ENCODE peak calls at places on chromosomes 11 and 22, in seven cellular contexts. L is suprapubic skin, G is GM12878, S is ovary, X is stomach, B is tibial nerve, V is transverse colon. Z is an unnamed sample. For H3K36me3, the result is how much of the 10 kb centered on the place peaks cover.

GRCh38 chr11:315516-315994 is 1.7 kb downstream of the IFITM1 start:
- DNase-seq in V (no peak), S (no peak), G (no peak), X (no peak), B (no peak), L (no peak), Z (no peak)

GRCh38 chr22:20430641-20431519 is 6.7 kb downstream of the SCARF2 start:
- DNase-seq in L (peak), X (peak), S (peak), B (no peak), G (no peak), V (peak), Z (no peak)

GRCh38 chr22:34760276-34761008 is 305.5 kb upstream of the ISX start:
- DNase-seq in L (no peak), B (no peak), G (no peak), X (no peak), S (no peak), V (no peak), Z (no peak)

GRCh38 chr11:116984589-116984988 is 113.6 kb downstream of the SIK3 start:
- DNase-seq in X (no peak), G (no peak), B (peak), V (no peak), S (no peak), L (no peak), Z (no peak)

GRCh38 chr11:78576549-78577097 is 2.0 kb upstream of the NARS2 start:
- DNase-seq in V (no peak), B (no peak), X (no peak), G (no peak), S (no peak), L (no peak), Z (no peak)

GRCh38 chr11:133285359-133285758 is 246.9 kb downstream of the OPCML start:
- DNase-seq in B (no peak), X (no peak), V (no peak), L (no peak), G (no peak), S (no peak), Z (no peak)

GRCh38 chr11:123006860-123007542 is 25.4 kb upstream of the BSX start:
- DNase-seq in L (no peak), V (no peak), B (no peak), G (no peak), S (no peak), X (no peak), Z (no peak)

GRCh38 chr22:24977370-24978230 is 25.1 kb downstream of the KIAA1671 start:
- DNase-seq in B (peak), S (peak), V (peak), G (no peak), L (no peak), X (no peak), Z (no peak)

GRCh38 chr11:19919050-19919561 is 206.5 kb downstream of the NAV2 start:
- DNase-seq in S (no peak), X (peak), G (no peak), B (no peak), V (peak), L (no peak), Z (no peak)

GRCh38 chr22:45235101-45235777 is 5.5 kb downstream of the KIAA0930 start:
- DNase-seq in B (no peak), G (peak), X (peak), L (no peak), S (no peak), V (peak), Z (no peak)

GRCh38 chr11:69700278-69701140 is 3.3 kb downstream of the FGF19 start:
- DNase-seq in B (peak), L (no peak), V (no peak), X (peak), S (no peak), G (no peak), Z (no peak)

GRCh38 chr11:78097666-78098385 is 18.2 kb upstream of the NDUFC2 start:
- DNase-seq in L (no peak), S (no peak), G (no peak), B (no peak), X (no peak), V (no peak), Z (no peak)

GRCh38 chr11:40434941-40435340 is 1024.5 kb downstream of the LRRC4C start:
- DNase-seq in X (no peak), L (no peak), V (no peak), S (no peak), B (no peak), G (no peak), Z (no peak)

GRCh38 chr11:76314741-76315090 is 66.2 kb downstream of the THAP12 start:
- DNase-seq in L (no peak), B (no peak), X (no peak), V (no peak), G (no peak), S (no peak), Z (no peak)

GRCh38 chr22:39703890-39704658 is 133.5 kb downstream of the CACNA1I start:
- DNase-seq in V (peak), G (no peak), L (no peak), X (no peak), B (no peak), S (no peak), Z (no peak)

GRCh38 chr11:12516387-12517110 is 139.2 kb downstream of the PARVA start:
- DNase-seq in X (no peak), B (no peak), L (no peak), S (no peak), V (no peak), G (no peak), Z (no peak)

GRCh38 chr22:43402128-43402527 is 9.7 kb upstream of the MPPED1 start:
- DNase-seq in L (no peak), G (no peak), X (no peak), V (no peak), B (no peak), S (no peak), Z (no peak)

GRCh38 chr22:38033522-38034277 is 23.5 kb upstream of the PICK1 start:
- DNase-seq in V (no peak), S (no peak), L (no peak), B (no peak), G (no peak), X (no peak), Z (no peak)

GRCh38 chr11:37511425-37511933 is 913.4 kb upstream of the RAG2 start:
- DNase-seq in S (no peak), B (no peak), G (no peak), L (no peak), X (no peak), V (no peak), Z (no peak)

GRCh38 chr11:65501530-65502273 is 2.9 kb downstream of the MALAT1 start:
- DNase-seq in L (no peak), X (no peak), G (no peak), V (no peak), B (no peak), S (peak), Z (no peak)

GRCh38 chr11:119206512-119207299 is 567 bp downstream of the CBL start:
- DNase-seq in B (peak), G (no peak), S (peak), X (no peak), L (peak), V (peak), Z (no peak)

GRCh38 chr11:84800755-84801346 is 826.3 kb downstream of the DLG2 start:
- DNase-seq in S (no peak), B (no peak), G (no peak), L (no peak), X (no peak), V (no peak), Z (no peak)

GRCh38 chr11:26199341-26199740 is 132.6 kb upstream of the ANO3 start:
- DNase-seq in V (no peak), L (no peak), S (no peak), G (no peak), B (no peak), X (no peak), Z (no peak)

GRCh38 chr11:97398246-97398645 is 1008.4 kb downstream of the JRKL start:
- DNase-seq in S (no peak), V (no peak), G (no peak), X (no peak), B (no peak), L (no peak), Z (no peak)

GRCh38 chr11:72136677-72137255 is 1.2 kb downstream of the FOLR3 start:
- DNase-seq in B (no peak), L (no peak), X (no peak), G (no peak), S (no peak), V (peak), Z (no peak)

GRCh38 chr22:26592368-26593015 is 2.6 kb upstream of the TPST2 start:
- DNase-seq in G (peak), X (peak), B (no peak), V (peak), L (no peak), S (no peak), Z (no peak)

GRCh38 chr11:130145975-130146776 is 13.4 kb upstream of the ST14 start:
- DNase-seq in V (peak), S (no peak), L (no peak), X (peak), G (no peak), B (no peak), Z (no peak)

GRCh38 chr11:10526974-10527918 is 13.7 kb downstream of the RNF141 start:
- DNase-seq in S (no peak), G (peak), V (no peak), B (no peak), L (no peak), X (no peak), Z (no peak)

GRCh38 chr11:94793822-94794221 is 25.7 kb downstream of the AMOTL1 start:
- DNase-seq in B (no peak), L (no peak), V (no peak), X (no peak), S (no peak), G (no peak), Z (no peak)

GRCh38 chr11:102293873-102294601 is 23.2 kb upstream of the BIRC3 start:
- DNase-seq in L (no peak), G (no peak), V (no peak), X (no peak), B (no peak), S (no peak), Z (no peak)

GRCh38 chr11:33721291-33721840 is 14.9 kb downstream of the CD59 start:
- DNase-seq in L (no peak), S (no peak), V (no peak), B (no peak), X (no peak), G (no peak), Z (no peak)
- H3K36me3 ChIP-seq in L (half or more), S (under half), V (under half), B (under half), X (half or more), G (under half), Z (under half)

DNA sequence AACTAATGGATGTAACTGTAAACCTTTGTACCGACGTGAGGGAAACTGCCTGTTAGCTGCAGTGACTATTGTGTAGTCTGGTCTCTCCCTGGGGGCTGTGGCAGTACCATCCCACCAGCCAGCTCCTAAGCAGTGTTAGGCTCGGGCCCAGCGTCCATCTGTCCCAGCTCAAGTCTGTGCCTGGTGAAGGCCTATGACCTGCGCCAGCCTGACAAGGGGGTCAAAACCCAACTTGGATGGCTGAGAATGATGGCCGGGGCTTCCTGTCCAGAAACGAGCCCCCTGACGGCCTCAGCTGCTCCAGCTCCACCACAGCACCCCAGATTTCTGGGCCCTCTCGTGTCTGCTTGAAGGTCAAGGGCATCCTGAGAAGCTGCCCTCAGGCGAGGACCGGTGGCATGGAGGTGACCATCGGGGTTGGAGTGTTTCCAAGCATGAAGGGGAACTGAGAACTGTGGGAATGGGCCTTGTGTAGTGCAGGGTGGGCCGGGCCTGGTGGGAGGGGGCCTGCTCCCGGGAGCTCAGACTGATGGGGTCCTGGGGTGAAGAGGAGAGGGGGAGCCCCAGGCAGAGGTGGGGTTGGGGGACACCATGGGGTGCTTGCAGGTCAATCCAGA is 14.3 kb upstream of the SPI1 start:
- DNase-seq in B (no peak), V (no peak), G (no peak), S (no peak), X (no peak), L (no peak), Z (no peak)
- H3K4me3 ChIP-seq in B (no peak), V (no peak), G (no peak), S (no peak), X (no peak), L (no peak), Z (no peak)

GRCh38 chr11:86160546-86161149 is 83.9 kb upstream of the EED start:
- DNase-seq in B (no peak), S (no peak), L (no peak), X (no peak), G (no peak), V (no peak), Z (no peak)
- TF ChIP-seq EP300 in B (no peak), S (no peak), L (no peak), X (no peak), G (no peak), V (no peak), Z (no peak)

GRCh38 chr11:14756349-14756748 is 112.7 kb downstream of the PDE3B start:
- DNase-seq in V (no peak), G (no peak), X (no peak), S (no peak), B (no peak), L (no peak), Z (no peak)

GRCh38 chr11:14748093-14748492 is 104.5 kb downstream of the PDE3B start:
- DNase-seq in V (no peak), S (no peak), L (no peak), B (no peak), G (no peak), X (no peak), Z (no peak)

GRCh38 chr11:14750911-14751310 is 107.3 kb downstream of the PDE3B start:
- DNase-seq in L (no peak), X (no peak), S (no peak), V (no peak), G (no peak), B (no peak), Z (no peak)

GRCh38 chr11:14746857-14747256 is 103.3 kb downstream of the PDE3B start:
- DNase-seq in X (no peak), G (no peak), S (no peak), V (no peak), L (no peak), B (no peak), Z (no peak)

GRCh38 chr11:14751975-14752407 is 108.4 kb downstream of the PDE3B start:
- DNase-seq in S (no peak), B (no peak), X (no peak), L (no peak), G (no peak), V (no peak), Z (no peak)
- H3K36me3 ChIP-seq in S (under half), B (under half), X (under half), L (under half), G (under half), V (under half), Z (under half)

GRCh38 chr22:31103111-31103510 is 4.3 kb downstream of the SELENOM start:
- DNase-seq in L (no peak), G (no peak), S (no peak), V (no peak), B (no peak), X (no peak), Z (no peak)

GRCh38 chr22:31106001-31106571 is 1.3 kb downstream of the SELENOM start:
- DNase-seq in B (no peak), L (no peak), S (peak), G (no peak), V (no peak), X (no peak), Z (no peak)

GRCh38 chr22:31103899-31104694 is 3.3 kb downstream of the SELENOM start:
- DNase-seq in X (no peak), L (no peak), G (no peak), S (no peak), B (no peak), V (no peak), Z (no peak)

GRCh38 chr22:31105282-31105929 is 2.0 kb downstream of the SELENOM start:
- DNase-seq in V (no peak), L (no peak), X (no peak), S (no peak), G (no peak), B (no peak), Z (no peak)

DNA sequence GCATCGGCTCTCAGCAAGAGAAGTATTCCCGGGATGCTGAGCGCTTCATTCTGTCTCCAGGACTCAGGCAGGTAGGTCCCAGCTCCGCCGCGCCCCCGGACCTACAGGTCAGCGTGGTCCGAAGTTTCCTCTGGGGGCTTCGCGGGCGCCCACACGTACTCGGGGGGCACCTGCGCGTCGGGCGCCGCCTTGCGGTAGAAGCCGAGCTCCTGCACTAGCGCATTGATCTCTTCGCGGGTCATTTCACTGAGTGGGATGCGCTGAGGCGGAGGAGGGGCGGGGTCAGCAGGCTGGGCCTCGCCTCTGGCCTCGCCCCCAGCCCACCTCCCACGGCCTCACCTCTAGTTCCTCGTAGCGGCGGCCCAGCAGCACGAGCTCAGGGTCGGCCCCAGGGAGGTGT is 2.5 kb downstream of the SELENOM start:
- DNase-seq in V (no peak), G (no peak), L (no peak), S (peak), X (no peak), B (no peak), Z (no peak)
- H3K4me3 ChIP-seq in V (no peak), G (no peak), L (no peak), S (peak), X (peak), B (no peak), Z (peak)

Z was measured in esophagus muscularis mucosa.